ENCODE peak calls at places on chromosomes 12 and 14, in six cellular contexts. C, Q, Z, N, L and B are unnamed samples. For H3K4me1, the result is how much of the 10 kb centered on the place peaks cover.

GRCh38 chr14:64092940-64093339 is 201.2 kb downstream of the ESR2 start:
- DNase-seq in Q (no peak), N (no peak), Z (no peak), C (no peak), L (no peak), B (no peak)

GRCh38 chr12:39145175-39145999 is 240.0 kb upstream of the CPNE8 start:
- DNase-seq in Q (peak), N (no peak), L (peak), C (no peak), Z (peak), B (peak)

GRCh38 chr14:91957876-91958313 is 10.4 kb upstream of the FBLN5 start:
- DNase-seq in L (no peak), N (no peak), Z (no peak), Q (no peak), C (no peak), B (no peak)

GRCh38 chr12:7375145-7375543 is 68.8 kb downstream of the CD163L1 start:
- DNase-seq in C (no peak), Q (no peak), L (no peak), N (no peak), Z (no peak), B (no peak)

GRCh38 chr12:28780096-28780495 is 369.0 kb upstream of the FAR2 start:
- DNase-seq in C (no peak), Q (peak), N (peak), L (no peak), Z (no peak), B (no peak)

GRCh38 chr14:100279133-100279532 is 27.1 kb downstream of the SLC25A29 start:
- DNase-seq in Z (no peak), C (no peak), Q (no peak), N (no peak), L (no peak), B (no peak)

GRCh38 chr12:71135812-71136176 is 22.0 kb downstream of the TSPAN8 start:
- DNase-seq in L (no peak), Z (no peak), N (no peak), C (no peak), Q (no peak), B (no peak)

GRCh38 chr14:44168566-44168965 is 338.5 kb downstream of the FSCB start:
- DNase-seq in L (no peak), N (no peak), C (no peak), Q (no peak), Z (no peak), B (no peak)

GRCh38 chr14:21383848-21384493 is at the start of gene SUPT16H:
- DNase-seq in L (peak), Q (peak), C (peak), N (peak), Z (peak), B (peak)

GRCh38 chr12:80598004-80598606 is 109.3 kb upstream of the MYF6 start:
- DNase-seq in N (peak), Z (no peak), L (no peak), Q (no peak), C (no peak), B (no peak)

GRCh38 chr14:70303528-70304293 is 55.8 kb downstream of the COX16 start:
- DNase-seq in L (no peak), Q (no peak), N (no peak), C (no peak), Z (no peak), B (no peak)

GRCh38 chr12:11949738-11950403 is 120.9 kb upstream of the BCL2L14 start:
- DNase-seq in Z (no peak), L (no peak), N (no peak), C (no peak), Q (no peak), B (peak)

GRCh38 chr12:108040968-108041367 is 88.1 kb upstream of the WSCD2 start:
- DNase-seq in C (no peak), Q (no peak), L (no peak), Z (no peak), N (no peak), B (no peak)

GRCh38 chr12:130335517-130336392 is 1.9 kb upstream of the PIWIL1 start:
- DNase-seq in C (no peak), Q (peak), Z (no peak), N (peak), L (peak), B (no peak)

GRCh38 chr14:69326611-69327010 is 66.7 kb downstream of the GALNT16 start:
- DNase-seq in C (peak), Q (no peak), Z (no peak), N (no peak), L (no peak), B (peak)

GRCh38 chr14:68683326-68683725 is 109.5 kb downstream of the ZFP36L1 start:
- DNase-seq in N (no peak), C (peak), Q (no peak), L (no peak), Z (no peak), B (no peak)

GRCh38 chr14:24146622-24146977 is 190 bp upstream of the PSME2 start:
- DNase-seq in L (peak), C (peak), Z (peak), Q (peak), N (peak), B (peak)

GRCh38 chr12:92476844-92477243 is 225.9 kb upstream of the PLEKHG7 start:
- DNase-seq in Q (no peak), C (no peak), L (no peak), Z (no peak), N (no peak), B (no peak)

GRCh38 chr12:93823616-93824410 is 146.6 kb downstream of the CRADD start:
- DNase-seq in C (no peak), Z (no peak), L (no peak), Q (no peak), N (no peak), B (no peak)

GRCh38 chr12:124814741-124815613 is 48.7 kb downstream of the SCARB1 start:
- DNase-seq in C (peak), Z (peak), N (no peak), L (no peak), Q (no peak), B (no peak)

GRCh38 chr12:128959931-128960330 is 106.7 kb downstream of the GLT1D1 start:
- DNase-seq in C (no peak), Z (no peak), Q (no peak), N (no peak), L (no peak), B (no peak)

DNA sequence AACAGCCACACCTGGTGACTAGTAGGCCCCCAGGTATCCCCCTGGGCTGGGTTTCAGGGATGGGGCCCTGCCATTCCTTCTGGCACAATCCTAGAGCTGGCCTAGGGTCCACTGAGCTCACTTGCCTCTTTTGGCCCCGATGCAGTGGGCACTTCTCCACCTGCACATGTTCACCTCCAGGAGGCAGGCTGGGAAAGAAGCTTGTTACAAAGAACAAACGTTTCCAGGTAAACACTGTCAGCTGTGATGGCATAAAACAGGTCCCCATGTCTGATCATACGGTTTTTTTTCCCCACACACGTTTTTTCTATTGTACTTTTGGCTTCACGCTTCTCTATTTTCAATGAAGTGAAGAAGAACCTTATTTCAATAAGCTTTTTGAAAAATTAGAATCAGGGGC is 15.8 kb upstream of the HVCN1 start:
- DNase-seq in N (no peak), C (no peak), Z (no peak), Q (peak), L (no peak), B (peak)
- TF ChIP-seq CTCF in N (peak), C (no peak), Z (no peak), Q (peak), L (peak), B (no peak)

DNA sequence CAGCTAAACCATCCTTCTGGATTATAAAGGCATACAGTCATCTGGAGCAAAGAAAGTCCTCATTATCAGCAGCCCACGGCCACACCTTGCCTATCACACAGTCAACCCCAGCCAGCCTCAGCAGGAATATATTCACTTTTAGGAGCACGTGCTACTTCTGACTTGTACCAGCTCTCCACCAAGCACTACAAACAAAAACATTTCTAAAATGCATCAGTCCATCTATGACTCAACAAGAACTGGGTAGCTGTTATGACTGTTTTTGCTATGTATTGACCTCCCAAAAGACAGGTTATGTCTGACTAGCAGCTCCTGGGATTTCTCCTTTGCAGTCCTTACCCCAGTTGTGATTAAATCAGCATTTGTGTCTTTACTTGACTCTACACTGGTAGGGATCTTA is 31.2 kb downstream of the NUAK1 start:
- DNase-seq in L (no peak), Q (no peak), C (no peak), N (peak), Z (no peak), B (no peak)
- H3K4me1 ChIP-seq in L (half or more), Q (half or more), C (half or more), N (under half), Z (under half), B (under half)

DNA sequence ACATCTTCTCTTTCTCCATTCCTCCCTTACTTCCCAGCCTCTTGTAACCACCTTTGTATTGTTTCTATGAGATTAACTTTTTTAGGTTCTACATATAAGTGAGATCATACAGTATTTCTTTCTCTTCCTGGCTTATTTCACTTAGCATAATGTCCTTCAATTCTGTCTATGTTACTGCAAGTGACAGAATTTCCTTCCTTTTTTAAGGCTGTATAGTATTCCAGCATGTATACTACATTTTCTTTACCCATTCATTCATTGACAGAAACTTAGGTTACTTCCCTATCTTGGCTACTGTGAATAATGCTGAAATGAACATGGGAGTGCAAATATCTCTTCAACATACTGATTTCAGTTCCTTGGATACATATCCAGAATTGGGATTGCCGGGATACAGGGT is 18.2 kb downstream of the TMX1 start:
- DNase-seq in N (no peak), Z (no peak), L (no peak), Q (no peak), C (no peak), B (no peak)
- TF ChIP-seq CTCF in N (no peak), Z (no peak), L (no peak), Q (no peak), C (no peak), B (no peak)

GRCh38 chr14:94478420-94478819 is 2.4 kb upstream of the SERPINA9 start:
- DNase-seq in N (no peak), Z (no peak), Q (no peak), C (no peak), L (no peak), B (no peak)

GRCh38 chr14:94481468-94482131 is 5.6 kb upstream of the SERPINA9 start:
- DNase-seq in N (no peak), Q (no peak), Z (no peak), L (no peak), C (no peak), B (no peak)

GRCh38 chr14:94483071-94483451 is 7.1 kb upstream of the SERPINA9 start:
- DNase-seq in N (no peak), Z (no peak), Q (no peak), L (no peak), C (no peak), B (no peak)

GRCh38 chr14:94483729-94484275 is 7.8 kb upstream of the SERPINA9 start:
- DNase-seq in L (no peak), C (no peak), N (no peak), Z (no peak), Q (no peak), B (no peak)

DNA sequence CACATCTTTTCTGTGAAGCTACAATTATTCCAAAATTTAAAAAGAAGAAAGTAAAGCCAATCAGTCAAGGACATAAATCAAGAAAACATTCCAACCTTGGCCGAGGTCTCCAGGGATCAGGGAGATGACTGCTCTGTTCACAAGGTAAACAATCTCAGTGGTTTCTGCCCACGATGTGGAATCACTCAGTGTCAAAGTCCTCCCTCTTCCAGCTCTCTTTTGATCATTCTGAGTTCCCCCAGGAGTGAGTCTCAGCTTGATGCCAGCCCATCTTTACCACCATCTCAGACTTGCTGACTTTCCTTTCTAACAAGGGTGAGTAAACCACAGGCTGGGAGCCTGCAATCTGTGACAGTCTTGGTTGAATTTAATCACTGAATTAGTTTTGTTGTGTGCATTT is 4.8 kb upstream of the SERPINA9 start:
- DNase-seq in N (no peak), Z (no peak), C (no peak), Q (no peak), L (no peak), B (no peak)
- H3K4me1 ChIP-seq in N (under half), Z (under half), C (under half), Q (under half), L (under half), B (under half)

GRCh38 chr12:14613718-14614117 is 46.0 kb upstream of the PLBD1 start:
- DNase-seq in L (no peak), Z (no peak), N (no peak), C (no peak), Q (no peak), B (no peak)

GRCh38 chr12:14614704-14615121 is 47.0 kb upstream of the PLBD1 start:
- DNase-seq in Q (no peak), C (no peak), Z (no peak), N (no peak), L (no peak), B (no peak)

GRCh38 chr12:14621821-14622220 is 54.1 kb upstream of the PLBD1 start:
- DNase-seq in Z (no peak), C (no peak), Q (no peak), N (no peak), L (no peak), B (no peak)

GRCh38 chr12:14619731-14620501 is 52.2 kb upstream of the PLBD1 start:
- DNase-seq in N (no peak), L (no peak), C (no peak), Q (no peak), Z (no peak), B (no peak)

DNA sequence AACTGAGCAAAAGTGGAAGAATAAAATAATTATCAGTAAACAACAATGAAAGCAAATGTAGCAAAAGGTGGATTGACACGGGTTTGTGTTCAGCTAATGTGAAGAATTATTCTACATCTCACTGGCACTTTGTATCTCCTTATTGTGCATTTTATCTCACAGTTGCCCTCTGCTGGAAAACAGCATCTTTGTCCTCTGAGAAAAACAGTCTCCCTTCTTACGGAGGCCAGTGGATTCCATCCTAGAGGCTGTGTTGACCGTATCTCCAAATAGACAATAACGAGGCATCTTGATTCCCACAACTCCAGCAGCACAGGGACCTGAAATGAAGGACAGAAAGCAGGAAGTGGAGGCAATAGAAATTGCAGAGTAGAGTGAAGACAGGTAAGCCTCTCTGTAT is 51.3 kb upstream of the PLBD1 start:
- DNase-seq in L (peak), C (no peak), Q (peak), N (no peak), Z (no peak), B (no peak)
- TF ChIP-seq CTCF in L (peak), C (peak), Q (peak), N (peak), Z (peak), B (no peak)

DNA sequence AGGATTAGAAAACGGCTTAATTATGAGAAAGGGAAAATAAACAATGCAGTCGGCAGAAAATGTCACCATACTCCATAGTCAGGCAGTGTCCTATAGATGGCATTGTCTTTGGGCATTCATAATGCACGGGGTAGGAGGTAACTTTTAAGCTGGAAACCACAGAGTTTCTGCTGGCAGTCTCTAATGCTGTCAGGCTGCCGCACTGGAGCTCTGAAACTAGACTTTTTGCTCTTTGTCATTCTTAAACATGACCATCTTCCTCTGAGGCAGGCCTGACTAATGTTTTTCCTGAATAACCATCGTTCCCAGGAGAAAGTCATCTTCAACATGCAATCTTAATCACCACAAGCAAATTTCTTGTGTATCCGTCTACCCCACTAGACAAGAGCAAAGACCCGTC is 108.8 kb downstream of the ETNK1 start:
- DNase-seq in C (no peak), N (no peak), Z (no peak), L (no peak), Q (no peak), B (no peak)
- H3K4me1 ChIP-seq in C (under half), N (under half), Z (under half), L (under half), Q (under half), B (under half)

DNA sequence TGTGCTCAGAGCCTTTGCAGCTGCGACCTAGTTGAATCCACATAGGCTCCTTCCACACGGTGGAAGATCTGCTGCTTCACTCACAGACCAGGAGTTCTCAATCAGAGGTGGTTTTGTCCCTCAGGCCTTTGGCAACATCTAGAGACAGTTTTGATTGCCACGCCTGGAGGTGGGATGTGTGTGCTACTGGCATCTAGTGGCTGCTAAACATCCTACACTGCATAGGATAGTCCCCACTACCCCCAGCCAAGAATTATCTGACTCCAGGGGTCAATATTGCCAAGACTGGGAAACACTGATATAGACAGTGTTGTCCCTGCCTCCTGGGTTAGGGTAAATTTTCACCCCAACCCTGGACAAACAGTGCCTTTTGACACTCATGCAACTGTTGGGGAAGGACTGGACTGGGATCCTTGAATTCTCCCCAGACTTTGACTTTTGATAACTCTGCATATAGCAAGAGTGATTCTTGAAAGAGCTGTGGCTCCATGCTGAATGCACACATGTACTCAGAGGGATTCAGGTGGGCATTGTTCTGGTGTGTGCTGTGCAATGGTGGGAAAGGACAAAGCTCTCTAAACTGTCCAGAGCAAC is 39.8 kb downstream of the BAZ2A start:
- DNase-seq in C (no peak), Z (no peak), L (no peak), Q (no peak), N (no peak), B (no peak)
- TF ChIP-seq CTCF in C (no peak), Z (peak), L (peak), Q (peak), N (peak), B (no peak)

GRCh38 chr14:103026988-103027387 is 30.4 kb downstream of the CDC42BPB start:
- DNase-seq in Q (no peak), N (no peak), C (no peak), Z (no peak), L (no peak), B (no peak)
- H3K4me1 ChIP-seq in Q (under half), N (under half), C (under half), Z (half or more), L (under half), B (under half)

DNA sequence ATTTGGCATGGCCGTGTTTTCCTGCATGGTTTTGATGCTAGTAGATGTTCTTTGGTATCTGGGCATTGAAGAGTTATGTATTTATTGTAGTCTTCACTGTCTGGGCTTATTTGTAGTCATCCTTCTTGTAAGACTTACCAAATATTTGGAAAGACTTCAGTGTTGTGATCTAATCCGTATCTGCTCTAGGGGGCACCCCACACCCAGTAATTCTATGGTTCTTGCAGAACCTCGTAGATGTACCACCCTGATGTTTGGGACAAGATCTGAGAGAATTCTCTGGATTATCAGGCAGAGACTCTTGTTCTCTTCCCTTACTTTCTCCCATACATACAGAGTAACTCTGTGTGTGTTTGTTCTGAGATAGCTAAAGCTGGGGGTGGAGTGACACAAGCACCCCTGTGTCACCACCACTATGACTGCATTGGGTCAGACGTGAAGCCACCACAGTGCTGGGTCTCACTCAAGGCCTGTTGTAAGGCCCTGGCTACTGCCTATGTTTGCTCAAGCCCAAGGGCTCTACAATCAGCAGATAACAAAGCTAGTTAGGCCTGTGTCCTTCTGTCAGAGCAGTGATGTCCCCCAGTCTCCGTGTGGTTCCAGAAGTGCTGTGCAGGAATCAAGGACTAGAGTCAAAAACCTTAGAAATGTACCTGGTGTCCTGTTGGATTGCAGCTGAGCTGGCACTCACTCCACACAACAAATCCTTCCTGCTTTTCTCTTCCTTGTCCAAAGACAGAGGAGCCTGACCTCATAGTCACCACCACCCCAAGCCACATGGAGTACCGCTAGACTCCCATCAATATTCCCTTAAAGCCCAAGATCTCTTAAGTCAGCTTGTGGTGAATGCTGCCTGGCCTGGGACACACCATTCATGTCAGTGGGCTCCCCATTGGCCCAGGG is 9.5 kb downstream of the RDH16 start:
- DNase-seq in Z (no peak), N (no peak), Q (peak), C (no peak), L (no peak), B (no peak)
- TF ChIP-seq CTCF in Z (peak), N (peak), Q (peak), C (no peak), L (peak), B (no peak)